ENCODE peak calls at places on chromosomes 13 and 19, in six cellular contexts. One of them, this sample, is unnamed.
A peak's percentile ranks its signal among the peaks of the same experiment; 100 is the strongest.

GRCh38 chr13:51583875-51584730 is at the start of gene WDFY2:
- DNase-seq in spleen: peak; percentile 100
- DNase-seq in uterus: peak; percentile 100
- DNase-seq in lower leg skin: peak; percentile 100
- DNase-seq in endothelial cell of umbilical vein: peak; percentile 100
- DNase-seq in heart left ventricle: peak; percentile 100
- DNase-seq in this sample: peak; percentile 100

GRCh38 chr19:55423225-55423967 is 15.8 kb upstream of the UBE2S start:
- DNase-seq in spleen: no peak
- DNase-seq in uterus: no peak
- DNase-seq in lower leg skin: no peak
- DNase-seq in endothelial cell of umbilical vein: no peak
- DNase-seq in heart left ventricle: no peak
- DNase-seq in this sample: no peak

GRCh38 chr19:28213476-28214082 is 999.4 kb downstream of the UQCRFS1 start:
- DNase-seq in spleen: no peak
- DNase-seq in uterus: no peak
- DNase-seq in lower leg skin: no peak
- DNase-seq in endothelial cell of umbilical vein: no peak
- DNase-seq in heart left ventricle: no peak
- DNase-seq in this sample: no peak

GRCh38 chr19:32687681-32688080 is 3.9 kb upstream of the NUDT19 start:
- DNase-seq in spleen: no peak
- DNase-seq in uterus: no peak
- DNase-seq in lower leg skin: no peak
- DNase-seq in endothelial cell of umbilical vein: no peak
- DNase-seq in heart left ventricle: no peak
- DNase-seq in this sample: no peak

GRCh38 chr19:51564791-51565190 is 6.3 kb upstream of the ZNF175 start:
- DNase-seq in spleen: no peak
- DNase-seq in uterus: no peak
- DNase-seq in lower leg skin: no peak
- DNase-seq in endothelial cell of umbilical vein: no peak
- DNase-seq in heart left ventricle: no peak
- DNase-seq in this sample: no peak

GRCh38 chr19:32971012-32971595 is 654 bp downstream of the CEP89 start:
- DNase-seq in spleen: no peak
- DNase-seq in uterus: no peak
- DNase-seq in lower leg skin: no peak
- DNase-seq in endothelial cell of umbilical vein: no peak
- DNase-seq in heart left ventricle: no peak
- DNase-seq in this sample: no peak

GRCh38 chr13:31504918-31505317 is 234.4 kb upstream of the RXFP2 start:
- DNase-seq in spleen: no peak
- DNase-seq in uterus: no peak
- DNase-seq in lower leg skin: no peak
- DNase-seq in endothelial cell of umbilical vein: no peak
- DNase-seq in heart left ventricle: no peak
- DNase-seq in this sample: no peak

GRCh38 chr19:18020212-18021067 is 12.5 kb downstream of the ARRDC2 start:
- DNase-seq in spleen: peak; percentile 86
- DNase-seq in uterus: peak; percentile 66
- DNase-seq in lower leg skin: peak; percentile 78
- DNase-seq in endothelial cell of umbilical vein: peak; percentile 82
- DNase-seq in heart left ventricle: peak; percentile 87
- DNase-seq in this sample: no peak

GRCh38 chr19:4447327-4448146 is 10.1 kb downstream of the UBXN6 start:
- DNase-seq in spleen: no peak
- DNase-seq in uterus: no peak
- DNase-seq in lower leg skin: no peak
- DNase-seq in endothelial cell of umbilical vein: no peak
- DNase-seq in heart left ventricle: no peak
- DNase-seq in this sample: no peak

DNA sequence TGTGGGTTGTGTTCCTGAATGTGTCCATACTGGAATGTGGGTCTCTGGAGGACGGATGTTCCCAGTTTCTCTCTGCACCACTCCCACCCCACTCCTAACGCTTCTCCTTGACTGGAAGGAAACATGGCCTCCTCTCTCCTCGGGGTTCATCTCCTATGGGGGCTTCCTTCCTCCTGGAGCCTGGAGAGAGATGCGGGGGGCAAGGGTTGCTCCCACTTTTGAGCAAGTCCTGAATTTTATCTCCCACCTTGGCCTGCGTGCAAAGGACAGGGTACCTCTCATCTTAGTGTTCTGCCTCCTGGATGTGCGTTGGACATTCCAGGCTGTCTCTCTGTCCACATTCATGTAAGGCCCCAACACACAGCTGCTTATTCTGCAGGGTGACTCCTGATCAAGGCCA is 52.5 kb upstream of the UQCRFS1 start:
- DNase-seq in spleen: no peak
- DNase-seq in uterus: no peak
- DNase-seq in lower leg skin: no peak
- DNase-seq in endothelial cell of umbilical vein: no peak
- DNase-seq in heart left ventricle: no peak
- DNase-seq in this sample: no peak
- TF ChIP-seq POLR2A in spleen: no peak
- TF ChIP-seq POLR2A in uterus: no peak
- TF ChIP-seq POLR2A in lower leg skin: no peak
- TF ChIP-seq POLR2A in endothelial cell of umbilical vein: no peak
- TF ChIP-seq POLR2A in heart left ventricle: no peak
- TF ChIP-seq POLR2A in this sample: no peak

DNA sequence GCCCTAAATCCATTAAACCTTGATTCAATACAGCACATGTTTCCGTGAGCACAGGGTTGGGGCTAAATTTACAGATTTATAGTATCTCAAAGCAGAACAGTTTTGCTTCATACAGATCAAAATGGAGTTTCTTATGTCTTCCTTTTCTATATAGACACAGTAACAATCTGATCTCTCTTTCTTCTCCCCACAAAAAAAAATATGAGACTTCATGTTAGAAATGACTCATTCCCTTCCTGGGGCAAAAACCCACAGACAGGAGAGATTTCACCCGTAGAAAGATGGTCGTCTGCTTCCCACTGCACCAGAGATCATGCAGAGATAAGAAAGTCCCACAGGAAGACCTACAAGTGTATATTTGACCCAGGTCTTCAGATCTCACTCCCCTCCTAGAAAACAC is 7.7 kb upstream of the ZNF611 start:
- DNase-seq in spleen: no peak
- DNase-seq in uterus: no peak
- DNase-seq in lower leg skin: no peak
- DNase-seq in endothelial cell of umbilical vein: no peak
- DNase-seq in heart left ventricle: no peak
- DNase-seq in this sample: no peak
- TF ChIP-seq POLR2A in spleen: no peak
- TF ChIP-seq POLR2A in uterus: no peak
- TF ChIP-seq POLR2A in lower leg skin: no peak
- TF ChIP-seq POLR2A in endothelial cell of umbilical vein: no peak
- TF ChIP-seq POLR2A in heart left ventricle: no peak
- TF ChIP-seq POLR2A in this sample: no peak

DNA sequence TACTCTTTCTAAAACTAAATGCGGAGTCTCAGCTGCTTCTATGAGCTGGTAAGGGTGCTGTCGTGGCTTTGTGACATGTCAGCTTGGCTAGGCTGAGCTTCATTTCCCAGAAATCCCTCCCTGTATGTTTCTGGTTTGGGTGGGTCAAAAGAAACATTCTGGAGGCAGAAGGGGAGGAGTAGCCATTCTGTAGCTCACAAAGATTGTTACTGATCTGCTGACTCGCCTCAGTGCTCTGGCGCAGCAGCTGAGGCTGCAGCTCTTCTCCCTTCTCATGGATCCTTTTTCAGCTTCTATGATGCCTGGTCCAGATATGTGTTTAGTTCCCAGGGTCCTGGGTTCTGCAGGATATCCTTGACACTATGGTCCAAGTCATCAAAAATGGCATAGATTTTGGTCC is 114.8 kb downstream of the RAP2A start:
- DNase-seq in spleen: no peak
- DNase-seq in uterus: no peak
- DNase-seq in lower leg skin: no peak
- DNase-seq in endothelial cell of umbilical vein: no peak
- DNase-seq in heart left ventricle: no peak
- DNase-seq in this sample: no peak
- TF ChIP-seq POLR2A in spleen: no peak
- TF ChIP-seq POLR2A in uterus: no peak
- TF ChIP-seq POLR2A in lower leg skin: no peak
- TF ChIP-seq POLR2A in endothelial cell of umbilical vein: no peak
- TF ChIP-seq POLR2A in heart left ventricle: no peak
- TF ChIP-seq POLR2A in this sample: no peak

GRCh38 chr13:79401259-79402071 is 4.6 kb downstream of the RBM26 start:
- DNase-seq in spleen: no peak
- DNase-seq in uterus: no peak
- DNase-seq in lower leg skin: no peak
- DNase-seq in endothelial cell of umbilical vein: peak; percentile 8
- DNase-seq in heart left ventricle: no peak
- DNase-seq in this sample: no peak

GRCh38 chr13:79402679-79403078 is 3.4 kb downstream of the RBM26 start:
- DNase-seq in spleen: no peak
- DNase-seq in uterus: no peak
- DNase-seq in lower leg skin: no peak
- DNase-seq in endothelial cell of umbilical vein: peak; percentile 9
- DNase-seq in heart left ventricle: no peak
- DNase-seq in this sample: no peak

GRCh38 chr13:79403113-79403512 is 2.9 kb downstream of the RBM26 start:
- DNase-seq in spleen: no peak
- DNase-seq in uterus: no peak
- DNase-seq in lower leg skin: no peak
- DNase-seq in endothelial cell of umbilical vein: no peak
- DNase-seq in heart left ventricle: no peak
- DNase-seq in this sample: no peak

GRCh38 chr13:79404361-79404760 is 1.7 kb downstream of the RBM26 start:
- DNase-seq in spleen: no peak
- DNase-seq in uterus: no peak
- DNase-seq in lower leg skin: no peak
- DNase-seq in endothelial cell of umbilical vein: peak; percentile 36
- DNase-seq in heart left ventricle: no peak
- DNase-seq in this sample: no peak

DNA sequence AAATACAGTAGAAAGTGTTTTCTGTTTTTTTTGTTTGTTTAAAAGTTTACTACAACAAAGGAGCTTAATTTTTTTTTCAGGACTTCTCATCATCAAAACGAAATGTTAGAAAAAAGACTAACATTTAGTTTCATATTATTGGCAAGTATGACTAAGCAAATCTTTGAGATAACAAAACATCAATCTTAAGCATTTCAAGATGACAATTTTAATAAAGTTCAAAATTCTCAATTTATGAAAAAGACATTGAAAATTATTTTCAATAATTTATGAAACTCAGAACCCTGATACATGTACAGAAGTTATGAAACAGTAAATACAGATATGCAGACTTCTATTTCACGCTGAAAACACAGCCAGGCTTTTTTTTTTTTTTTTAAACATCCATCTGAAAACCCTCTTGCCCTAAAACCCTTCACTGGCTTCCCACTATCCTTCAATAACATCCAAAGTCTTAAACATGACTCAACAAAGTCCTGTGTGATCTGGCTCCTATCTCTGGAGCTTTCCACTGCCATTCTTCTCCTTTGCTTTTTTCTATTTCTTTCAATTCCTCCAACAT is 3.9 kb downstream of the RBM26 start:
- DNase-seq in spleen: no peak
- DNase-seq in uterus: no peak
- DNase-seq in lower leg skin: no peak
- DNase-seq in endothelial cell of umbilical vein: peak; percentile 7
- DNase-seq in heart left ventricle: no peak
- DNase-seq in this sample: no peak
- TF ChIP-seq POLR2A in spleen: no peak
- TF ChIP-seq POLR2A in uterus: no peak
- TF ChIP-seq POLR2A in lower leg skin: no peak
- TF ChIP-seq POLR2A in endothelial cell of umbilical vein: no peak
- TF ChIP-seq POLR2A in heart left ventricle: no peak
- TF ChIP-seq POLR2A in this sample: no peak

GRCh38 chr19:6800991-6801396 is 28.5 kb downstream of the VAV1 start:
- DNase-seq in spleen: no peak
- DNase-seq in uterus: no peak
- DNase-seq in lower leg skin: no peak
- DNase-seq in endothelial cell of umbilical vein: peak; percentile 15
- DNase-seq in heart left ventricle: no peak
- DNase-seq in this sample: no peak
- TF ChIP-seq POLR2A in spleen: no peak
- TF ChIP-seq POLR2A in uterus: no peak
- TF ChIP-seq POLR2A in lower leg skin: no peak
- TF ChIP-seq POLR2A in endothelial cell of umbilical vein: no peak
- TF ChIP-seq POLR2A in heart left ventricle: no peak
- TF ChIP-seq POLR2A in this sample: no peak

GRCh38 chr19:1815605-1816529 is 3.8 kb upstream of the ATP8B3 start:
- DNase-seq in spleen: peak; percentile 69
- DNase-seq in uterus: no peak
- DNase-seq in lower leg skin: no peak
- DNase-seq in endothelial cell of umbilical vein: no peak
- DNase-seq in heart left ventricle: no peak
- DNase-seq in this sample: no peak
- TF ChIP-seq POLR2A in spleen: no peak
- TF ChIP-seq POLR2A in uterus: no peak
- TF ChIP-seq POLR2A in lower leg skin: no peak
- TF ChIP-seq POLR2A in endothelial cell of umbilical vein: no peak
- TF ChIP-seq POLR2A in heart left ventricle: no peak
- TF ChIP-seq POLR2A in this sample: no peak